ENCODE peak calls at places on chromosomes 6 and 20, in nine cellular contexts. F, R, Z, E, G, J, W, A and M are unnamed samples.

GRCh38 chr6:47165918-47166317 is 123.8 kb upstream of the ADGRF1 start:
- DNase-seq in Z (no peak), G (no peak), J (peak; percentile 24), W (no peak), E (peak; percentile 55), F (peak; percentile 75), R (no peak), A (peak; percentile 36), M (no peak)

GRCh38 chr6:148367418-148368024 is 24.9 kb downstream of the SASH1 start:
- DNase-seq in A (no peak), R (no peak), E (peak; percentile 81), Z (peak; percentile 76), J (peak; percentile 51), W (no peak), F (peak; percentile 82), G (peak; percentile 73), M (no peak)

GRCh38 chr6:108121612-108122011 is 44.2 kb upstream of the NR2E1 start:
- DNase-seq in A (no peak), W (no peak), F (no peak), G (no peak), J (no peak), Z (no peak), R (no peak), E (no peak), M (no peak)

GRCh38 chr6:170262481-170263088 is 28.3 kb downstream of the DLL1 start:
- DNase-seq in G (no peak), Z (no peak), W (no peak), J (no peak), R (no peak), A (no peak), E (no peak), F (no peak), M (no peak)

GRCh38 chr6:147382945-147383554 is 125.4 kb upstream of the SAMD5 start:
- DNase-seq in E (peak; percentile 76), J (peak; percentile 42), F (peak; percentile 51), R (no peak), W (no peak), A (no peak), G (no peak), Z (no peak), M (no peak)

GRCh38 chr20:43295263-43295662 is 105.6 kb upstream of the PTPRT start:
- DNase-seq in J (no peak), F (no peak), R (no peak), G (no peak), E (no peak), W (no peak), Z (no peak), A (no peak), M (no peak)

GRCh38 chr6:11197175-11197535 is 35.3 kb downstream of the NEDD9 start:
- DNase-seq in R (no peak), E (peak; percentile 95), G (no peak), A (no peak), J (peak; percentile 82), F (peak; percentile 77), W (no peak), Z (no peak), M (no peak)

GRCh38 chr20:1377984-1378742 is 14.7 kb downstream of the FKBP1A start:
- DNase-seq in J (no peak), F (peak; percentile 63), Z (no peak), R (no peak), G (no peak), W (no peak), E (peak; percentile 50), A (no peak), M (no peak)

GRCh38 chr20:49412953-49413352 is 69.5 kb downstream of the KCNB1 start:
- DNase-seq in J (no peak), E (no peak), W (no peak), G (no peak), R (no peak), Z (no peak), F (no peak), A (no peak), M (no peak)

GRCh38 chr6:137013738-137014602 is 30.8 kb downstream of the IL20RA start:
- DNase-seq in Z (no peak), A (no peak), J (peak; percentile 51), R (no peak), E (peak; percentile 77), F (peak; percentile 66), W (no peak), G (no peak), M (no peak)

GRCh38 chr6:112054520-112055160 is 736 bp downstream of the CCN6 start:
- DNase-seq in E (no peak), A (no peak), R (no peak), W (no peak), J (no peak), F (no peak), Z (no peak), G (no peak), M (no peak)

GRCh38 chr20:34112600-34113061 is 588 bp upstream of the EIF2S2 start:
- DNase-seq in A (no peak), E (peak; percentile 66), R (peak; percentile 37), W (peak; percentile 46), G (peak; percentile 35), J (peak; percentile 34), F (peak; percentile 40), Z (no peak), M (peak; percentile 35)

DNA sequence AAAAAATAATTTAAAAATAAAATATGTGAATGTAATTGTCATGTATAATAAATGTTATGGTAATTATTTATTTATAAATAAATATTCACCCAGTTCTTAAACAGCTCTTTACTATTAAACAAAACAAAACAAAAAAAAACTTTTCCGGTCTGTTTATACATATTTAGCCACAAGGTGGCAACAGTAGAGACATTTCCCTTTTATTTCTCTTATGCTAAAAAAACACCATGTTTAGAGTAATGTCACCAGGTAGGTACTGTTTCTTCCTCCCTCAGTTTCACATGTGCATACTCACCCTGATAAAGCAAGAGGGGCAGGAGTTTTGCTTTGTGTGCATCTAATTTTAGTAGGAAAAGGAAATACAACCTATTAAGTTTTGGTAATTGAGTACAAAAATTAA is 610.4 kb upstream of the IMPG1 start:
- DNase-seq in F (peak; percentile 23), G (no peak), R (peak; percentile 3), J (no peak), W (no peak), A (no peak), E (peak; percentile 48), Z (no peak), M (no peak)
- TF ChIP-seq CTCF in F (peak; percentile 44), G (peak; percentile 45), R (no peak), J (peak; percentile 8), W (no peak), A (peak; percentile 30), E (peak; percentile 51), Z (peak; percentile 34), M (peak; percentile 45)

GRCh38 chr6:91534614-91535013 is 947.7 kb upstream of the MAP3K7 start:
- DNase-seq in F (no peak), A (no peak), E (no peak), G (no peak), Z (no peak), J (no peak), R (no peak), W (no peak), M (no peak)
- TF ChIP-seq CTCF in F (no peak), A (no peak), E (no peak), G (no peak), Z (no peak), J (no peak), R (no peak), W (no peak), M (peak; percentile 13)

GRCh38 chr20:24544371-24544770 is 74.9 kb downstream of the SYNDIG1 start:
- DNase-seq in E (no peak), Z (no peak), F (no peak), G (no peak), J (no peak), R (no peak), A (no peak), W (no peak), M (no peak)
- TF ChIP-seq CTCF in E (no peak), Z (no peak), F (no peak), G (no peak), J (no peak), R (no peak), A (no peak), W (no peak), M (no peak)

DNA sequence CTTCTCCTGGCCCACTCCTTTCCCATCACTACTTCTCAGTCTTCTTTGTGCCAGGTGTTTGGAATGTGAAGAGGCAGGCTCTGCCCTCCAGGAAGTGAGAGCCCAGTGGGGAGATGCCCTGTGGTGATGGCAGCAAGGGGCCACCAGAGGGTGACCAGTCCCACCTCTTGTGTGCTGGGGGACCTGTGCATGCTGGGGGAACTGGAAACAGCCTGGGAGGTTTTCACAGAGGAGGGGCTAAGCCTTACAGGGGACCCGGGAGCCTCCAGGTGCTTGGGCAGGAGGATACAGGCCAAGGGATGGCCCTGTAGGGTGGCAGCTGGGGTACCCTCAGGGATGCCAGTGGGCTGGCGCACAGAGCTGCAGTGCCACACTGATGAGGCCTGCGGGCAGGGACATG is 72.3 kb downstream of the RAMACL start:
- DNase-seq in A (no peak), E (no peak), W (peak; percentile 31), F (no peak), G (no peak), R (no peak), Z (peak; percentile 59), J (no peak), M (no peak)
- TF ChIP-seq CTCF in A (peak; percentile 14), E (peak; percentile 18), W (no peak), F (peak; percentile 5), G (peak; percentile 10), R (no peak), Z (no peak), J (peak; percentile 46), M (no peak)

GRCh38 chr20:47493954-47494293 is 7.8 kb upstream of the NCOA3 start:
- DNase-seq in Z (no peak), F (no peak), W (no peak), J (no peak), R (no peak), G (no peak), A (no peak), E (no peak), M (no peak)
- TF ChIP-seq CTCF in Z (no peak), F (no peak), W (no peak), J (no peak), R (no peak), G (no peak), A (no peak), E (no peak), M (no peak)

DNA sequence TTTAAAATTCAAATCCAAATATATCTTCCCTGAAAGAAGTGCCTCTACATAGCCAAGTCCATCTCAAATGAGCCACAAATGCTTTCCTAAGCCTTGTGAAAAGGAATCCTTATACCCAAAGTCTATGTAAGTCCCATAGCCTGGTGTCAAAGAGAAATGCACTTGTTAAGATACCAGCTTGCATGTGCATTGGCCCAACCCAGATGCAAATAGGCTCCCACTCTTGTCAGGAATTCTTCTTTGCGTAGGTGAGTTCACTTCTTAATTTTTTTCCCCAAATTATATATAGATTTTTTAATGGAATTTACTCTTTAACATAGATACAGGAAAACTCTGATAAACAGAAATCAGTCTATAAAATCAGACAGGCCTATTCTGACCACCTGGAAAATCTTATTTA is 105.6 kb downstream of the RALGAPA2 start:
- DNase-seq in E (no peak), Z (no peak), A (no peak), J (no peak), R (no peak), W (no peak), G (no peak), F (no peak), M (no peak)
- TF ChIP-seq CTCF in E (no peak), Z (no peak), A (no peak), J (no peak), R (no peak), W (no peak), G (no peak), F (no peak), M (no peak)